ENCODE peak calls at places on chromosome 16, in seven cellular contexts. U is heart right ventricle, V is pancreas, P is stomach, I is tibial nerve, S is mammary epithelial cell, N is A549. H is an unnamed sample.

GRCh38 chr16:80731915-80732314 is 72.5 kb downstream of the CDYL2 start:
- DNase-seq in U (no peak), V (no peak), P (no peak), I (no peak), S (no peak), N (no peak), H (no peak)

GRCh38 chr16:88941933-88942909 is 34.8 kb downstream of the CBFA2T3 start:
- DNase-seq in U (peak), V (peak), P (peak), I (no peak), S (no peak), N (peak), H (no peak)

GRCh38 chr16:57945740-57946138 is 25.2 kb downstream of the CNGB1 start:
- DNase-seq in U (no peak), V (no peak), P (no peak), I (no peak), S (no peak), N (no peak), H (no peak)

GRCh38 chr16:4298761-4299522 is 16.9 kb upstream of the GLIS2 start:
- DNase-seq in U (peak), V (peak), P (peak), I (no peak), S (peak), N (peak), H (no peak)

GRCh38 chr16:70577256-70577698 is 53.7 kb downstream of the SF3B3 start:
- DNase-seq in U (no peak), V (no peak), P (no peak), I (no peak), S (peak), N (no peak), H (no peak)

GRCh38 chr16:19886061-19886792 is 1.6 kb upstream of the GPRC5B start:
- DNase-seq in U (peak), V (peak), P (peak), I (peak), S (peak), N (peak), H (peak)

GRCh38 chr16:76756951-76757350 is 434.0 kb upstream of the MON1B start:
- DNase-seq in U (no peak), V (no peak), P (no peak), I (no peak), S (peak), N (no peak), H (no peak)

GRCh38 chr16:57637424-57637823 is 9.0 kb downstream of the ADGRG1 start:
- DNase-seq in U (peak), V (no peak), P (no peak), I (peak), S (no peak), N (no peak), H (peak)

GRCh38 chr16:13036600-13036999 is 135.2 kb downstream of the SHISA9 start:
- DNase-seq in U (peak), V (peak), P (peak), I (peak), S (peak), N (peak), H (no peak)

GRCh38 chr16:11386791-11387546 is 41.7 kb downstream of the RMI2 start:
- DNase-seq in U (peak), V (peak), P (peak), I (no peak), S (no peak), N (peak), H (no peak)
- TF ChIP-seq CTCF in U (peak), V (no peak), P (no peak), I (no peak), S (no peak), N (peak), H (no peak)

DNA sequence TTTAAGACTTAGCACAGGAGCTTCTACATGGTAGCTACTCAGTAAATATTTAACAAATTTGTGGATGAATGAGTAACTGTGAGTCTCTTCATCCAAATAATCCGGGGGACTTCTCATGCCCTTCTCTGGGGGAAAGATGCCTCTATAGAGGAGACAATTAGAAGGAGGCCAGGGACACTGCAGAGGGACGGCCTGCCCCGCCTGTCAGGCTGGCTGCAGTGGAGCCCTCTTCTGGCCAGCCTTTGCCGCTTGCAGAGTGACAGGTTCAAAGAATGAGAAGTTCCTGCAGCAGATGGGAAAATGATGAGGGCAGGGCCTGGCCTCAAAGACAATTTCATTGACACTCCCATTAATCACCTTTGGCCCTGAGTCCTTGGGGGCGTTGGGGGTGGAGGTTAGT is 339.1 kb downstream of the MAF start:
- DNase-seq in U (peak), V (no peak), P (peak), I (no peak), S (no peak), N (peak), H (no peak)
- H3K27ac ChIP-seq in U (no peak), V (no peak), P (no peak), I (no peak), S (no peak), N (no peak), H (no peak)

DNA sequence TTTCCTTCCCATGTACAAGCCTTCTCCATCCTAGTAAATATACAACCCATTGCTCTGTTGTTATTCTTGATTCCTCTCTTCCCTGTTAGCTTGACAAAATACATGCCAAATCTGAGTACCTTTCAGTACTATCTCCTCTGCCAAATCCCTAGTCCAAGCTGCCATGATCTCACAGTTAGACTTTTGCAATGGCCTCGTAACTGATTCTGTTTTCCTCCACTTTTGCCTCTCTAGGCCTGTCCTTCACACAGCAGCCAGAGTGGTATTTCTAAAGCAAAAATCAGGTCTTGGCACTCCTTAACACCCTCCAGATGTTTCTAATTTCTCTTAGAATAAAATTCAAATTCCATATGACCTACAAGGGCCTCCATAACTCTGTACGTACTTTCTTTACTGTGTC is 153.0 kb upstream of the RBL2 start:
- DNase-seq in U (no peak), V (no peak), P (no peak), I (no peak), S (no peak), N (no peak), H (no peak)
- TF ChIP-seq CTCF in U (no peak), V (no peak), P (no peak), I (no peak), S (no peak), N (no peak), H (no peak)

GRCh38 chr16:14418795-14419225 is 211.2 kb downstream of the PARN start:
- DNase-seq in U (no peak), V (peak), P (peak), I (peak), S (no peak), N (no peak), H (no peak)
- H3K27ac ChIP-seq in U (peak), V (peak), P (peak), I (no peak), S (no peak), N (peak), H (no peak)

GRCh38 chr16:54722210-54722676 is 208.4 kb upstream of the IRX5 start:
- DNase-seq in U (no peak), V (no peak), P (no peak), I (no peak), S (no peak), N (no peak), H (no peak)
- TF ChIP-seq CTCF in U (no peak), V (no peak), P (no peak), I (no peak), S (no peak), N (no peak), H (no peak)

GRCh38 chr16:30185141-30185682 is 1.8 kb downstream of the CORO1A start:
- DNase-seq in U (peak), V (peak), P (no peak), I (no peak), S (no peak), N (no peak), H (no peak)
- H3K27ac ChIP-seq in U (no peak), V (peak), P (peak), I (no peak), S (no peak), N (no peak), H (peak)

DNA sequence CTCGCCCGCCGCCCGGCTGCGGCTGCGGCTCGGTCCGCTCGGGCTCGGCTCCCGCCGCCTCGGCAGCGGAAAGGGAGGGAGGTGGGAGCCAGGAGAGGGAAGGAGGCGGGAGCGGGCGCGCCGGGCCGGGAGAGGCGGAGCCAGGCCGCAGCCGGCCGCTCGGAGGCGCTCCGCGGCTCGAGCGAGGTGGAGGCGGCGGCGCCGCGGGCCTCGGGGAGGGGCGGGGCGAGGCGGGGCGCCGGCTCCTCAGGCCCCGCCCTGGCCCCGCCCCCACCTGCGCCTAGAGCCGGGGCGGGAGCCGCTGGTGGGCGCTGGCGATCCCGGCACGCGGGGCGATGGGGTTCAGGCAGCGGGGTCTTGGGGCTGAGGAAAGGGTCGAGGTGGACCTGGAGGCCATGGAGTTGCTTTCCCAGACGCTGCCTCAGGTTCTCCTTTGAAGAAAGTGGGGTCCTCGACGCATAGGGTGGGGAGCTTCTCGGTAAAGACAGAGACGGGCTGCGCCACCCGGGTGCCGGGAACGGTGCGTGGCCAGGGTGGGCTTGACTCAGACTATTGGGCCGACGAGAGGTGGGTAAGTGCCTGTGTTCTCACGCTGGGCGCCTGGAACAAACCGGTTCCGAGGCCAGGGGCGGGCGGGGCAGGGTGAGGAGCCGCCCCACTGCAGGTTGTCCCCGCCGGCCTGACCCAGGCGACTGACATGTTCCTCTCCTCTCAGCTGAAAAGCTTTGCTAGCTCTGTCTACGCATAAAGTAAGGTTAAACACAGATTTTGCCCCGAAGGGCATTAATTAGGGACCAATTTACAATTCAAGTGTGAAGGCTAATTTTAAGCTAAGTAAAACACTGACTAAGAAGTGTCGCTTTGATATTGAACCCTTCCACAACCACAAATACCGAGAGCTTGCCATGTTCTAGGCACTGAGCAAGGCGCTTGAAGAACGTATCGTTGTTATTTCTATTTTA is at the start of gene CMTM4:
- DNase-seq in U (peak), V (peak), P (peak), I (peak), S (peak), N (peak), H (peak)
- TF ChIP-seq CTCF in U (peak), V (no peak), P (no peak), I (peak), S (peak), N (peak), H (no peak)

GRCh38 chr16:69085032-69085695 is 20.3 kb upstream of the HAS3 start:
- DNase-seq in U (no peak), V (no peak), P (no peak), I (no peak), S (no peak), N (no peak), H (no peak)
- H3K27ac ChIP-seq in U (no peak), V (no peak), P (no peak), I (no peak), S (no peak), N (no peak), H (no peak)

DNA sequence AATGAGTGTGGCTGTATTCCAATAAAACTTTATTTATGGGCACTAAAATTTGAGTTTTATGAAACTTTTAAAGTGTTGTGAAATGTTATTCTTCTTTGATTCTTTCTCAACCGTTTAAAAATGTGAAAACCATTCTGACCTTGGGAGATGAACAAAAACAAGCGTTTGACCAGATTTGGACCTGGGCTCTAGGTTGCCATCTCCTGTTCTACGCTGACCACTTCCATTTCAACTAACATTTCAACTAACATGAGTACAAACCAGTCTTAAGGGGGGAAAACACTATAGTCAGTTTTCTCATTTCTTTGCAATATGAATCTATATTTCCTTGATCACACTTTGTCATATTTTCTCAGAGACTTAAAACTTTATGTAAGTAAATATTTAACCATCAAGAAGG is 118.4 kb upstream of the IRX5 start:
- DNase-seq in U (no peak), V (no peak), P (no peak), I (no peak), S (no peak), N (peak), H (no peak)
- TF ChIP-seq CTCF in U (no peak), V (no peak), P (no peak), I (no peak), S (no peak), N (peak), H (no peak)

H was measured in dorsolateral prefrontal cortex.